ENCODE peak calls at places on chromosome 17, in seven cellular contexts. P, E, M, O, Y, X and T are unnamed samples.

GRCh38 chr17:53629188-53629587 is 193.5 kb upstream of the KIF2B start:
- DNase-seq in P (peak), E (no peak), M (no peak), O (no peak), Y (no peak), X (no peak), T (no peak)

GRCh38 chr17:45318561-45319230 is 1.9 kb upstream of the MAP3K14 start:
- DNase-seq in P (no peak), E (peak), M (no peak), O (no peak), Y (no peak), X (no peak), T (no peak)

GRCh38 chr17:36183001-36183810 is 6.8 kb upstream of the TBC1D3B start:
- DNase-seq in P (peak), E (peak), M (peak), O (peak), Y (peak), X (peak), T (peak)

GRCh38 chr17:38704645-38705522 is at the start of gene MLLT6:
- DNase-seq in P (peak), E (peak), M (peak), O (peak), Y (peak), X (peak), T (peak)

GRCh38 chr17:61402073-61402541 is 2.5 kb downstream of the TBX2 start:
- DNase-seq in P (no peak), E (no peak), M (peak), O (no peak), Y (no peak), X (no peak), T (no peak)

GRCh38 chr17:66689192-66689591 is 145.7 kb upstream of the CACNG5 start:
- DNase-seq in P (no peak), E (no peak), M (no peak), O (no peak), Y (no peak), X (no peak), T (peak)

GRCh38 chr17:79720705-79721295 is 9.9 kb upstream of the ENPP7 start:
- DNase-seq in P (no peak), E (no peak), M (no peak), O (no peak), Y (no peak), X (no peak), T (no peak)

GRCh38 chr17:75084039-75084660 is 3.6 kb upstream of the SLC16A5 start:
- DNase-seq in P (no peak), E (no peak), M (no peak), O (no peak), Y (no peak), X (no peak), T (no peak)

GRCh38 chr17:73630957-73631595 is 13.2 kb downstream of the SDK2 start:
- DNase-seq in P (no peak), E (no peak), M (peak), O (no peak), Y (no peak), X (no peak), T (no peak)

GRCh38 chr17:59786536-59787319 is 79.3 kb downstream of the VMP1 start:
- DNase-seq in P (peak), E (peak), M (no peak), O (peak), Y (no peak), X (no peak), T (no peak)

GRCh38 chr17:35982409-35983191 is 1.3 kb upstream of the CCL16 start:
- DNase-seq in P (no peak), E (no peak), M (no peak), O (no peak), Y (no peak), X (no peak), T (peak)

GRCh38 chr17:72719582-72720493 is 372.6 kb downstream of the SLC39A11 start:
- DNase-seq in P (no peak), E (no peak), M (no peak), O (no peak), Y (no peak), X (no peak), T (no peak)

GRCh38 chr17:70071127-70071526 is 3.9 kb upstream of the KCNJ16 start:
- DNase-seq in P (no peak), E (no peak), M (no peak), O (no peak), Y (no peak), X (no peak), T (no peak)

GRCh38 chr17:27555364-27555763 is 75.6 kb upstream of the LGALS9 start:
- DNase-seq in P (no peak), E (no peak), M (no peak), O (no peak), Y (no peak), X (no peak), T (no peak)

GRCh38 chr17:4711671-4712111 is 1.3 kb downstream of the ARRB2 start:
- DNase-seq in P (no peak), E (no peak), M (no peak), O (no peak), Y (no peak), X (no peak), T (no peak)

GRCh38 chr17:17054636-17055035 is 12.4 kb downstream of the MPRIP start:
- DNase-seq in P (no peak), E (no peak), M (peak), O (no peak), Y (peak), X (no peak), T (no peak)

GRCh38 chr17:59851431-59852375 is 41.0 kb downstream of the TUBD1 start:
- DNase-seq in P (peak), E (no peak), M (no peak), O (no peak), Y (no peak), X (no peak), T (no peak)

GRCh38 chr17:17560167-17560566 is 31.3 kb downstream of the PEMT start:
- DNase-seq in P (no peak), E (no peak), M (no peak), O (no peak), Y (no peak), X (no peak), T (no peak)

GRCh38 chr17:44045493-44045892 is 21.0 kb downstream of the LSM12 start:
- DNase-seq in P (no peak), E (no peak), M (no peak), O (no peak), Y (no peak), X (no peak), T (no peak)

GRCh38 chr17:74780443-74781238 is 4.5 kb upstream of the NAT9 start:
- DNase-seq in P (no peak), E (peak), M (no peak), O (peak), Y (peak), X (no peak), T (no peak)

GRCh38 chr17:20051624-20052023 is 42.5 kb downstream of the SPECC1 start:
- DNase-seq in P (no peak), E (no peak), M (no peak), O (no peak), Y (no peak), X (no peak), T (no peak)

GRCh38 chr17:14803781-14804180 is 461.3 kb downstream of the PMP22 start:
- DNase-seq in P (peak), E (no peak), M (no peak), O (no peak), Y (no peak), X (no peak), T (no peak)

GRCh38 chr17:43427362-43428043 is 28.7 kb downstream of the ARL4D start:
- DNase-seq in P (no peak), E (no peak), M (no peak), O (no peak), Y (no peak), X (no peak), T (no peak)

GRCh38 chr17:50834126-50834785 is 1.1 kb upstream of the WFIKKN2 start:
- DNase-seq in P (no peak), E (no peak), M (no peak), O (no peak), Y (no peak), X (no peak), T (no peak)

GRCh38 chr17:42514867-42515266 is 21.2 kb upstream of the NAGLU start:
- DNase-seq in P (no peak), E (no peak), M (peak), O (no peak), Y (no peak), X (no peak), T (no peak)

GRCh38 chr17:57782051-57782490 is 37.0 kb upstream of the CCDC182 start:
- DNase-seq in P (no peak), E (no peak), M (no peak), O (peak), Y (no peak), X (no peak), T (no peak)

GRCh38 chr17:50344712-50345380 is 1.1 kb upstream of the XYLT2 start:
- DNase-seq in P (no peak), E (no peak), M (no peak), O (no peak), Y (no peak), X (no peak), T (no peak)

GRCh38 chr17:43702636-43703035 is 40.9 kb upstream of the MEOX1 start:
- DNase-seq in P (no peak), E (peak), M (no peak), O (peak), Y (peak), X (no peak), T (no peak)

GRCh38 chr17:78965369-78965982 is 14.2 kb downstream of the LGALS3BP start:
- DNase-seq in P (no peak), E (no peak), M (no peak), O (no peak), Y (no peak), X (no peak), T (no peak)

GRCh38 chr17:44152875-44153274 is 11.1 kb downstream of the HROB start:
- DNase-seq in P (no peak), E (peak), M (no peak), O (no peak), Y (no peak), X (no peak), T (no peak)

GRCh38 chr17:20022701-20023100 is 13.5 kb downstream of the SPECC1 start:
- DNase-seq in P (no peak), E (no peak), M (no peak), O (no peak), Y (no peak), X (no peak), T (no peak)

GRCh38 chr17:34847939-34848338 is 113.3 kb downstream of the CCT6B start:
- DNase-seq in P (no peak), E (no peak), M (no peak), O (no peak), Y (no peak), X (no peak), T (no peak)

GRCh38 chr17:4914009-4914408 is 11.1 kb upstream of the CHRNE start:
- DNase-seq in P (peak), E (no peak), M (no peak), O (no peak), Y (no peak), X (no peak), T (no peak)

GRCh38 chr17:51154176-51154575 is 817 bp downstream of the NME1 start:
- DNase-seq in P (no peak), E (no peak), M (no peak), O (no peak), Y (no peak), X (no peak), T (no peak)

GRCh38 chr17:4806420-4806769 is 557 bp upstream of the PLD2 start:
- DNase-seq in P (no peak), E (no peak), M (no peak), O (peak), Y (peak), X (no peak), T (no peak)

GRCh38 chr17:71180801-71181385 is 939.9 kb upstream of the SOX9 start:
- DNase-seq in P (no peak), E (no peak), M (no peak), O (no peak), Y (no peak), X (peak), T (no peak)

GRCh38 chr17:79224476-79224875 is 149.9 kb downstream of the ENGASE start:
- DNase-seq in P (no peak), E (no peak), M (no peak), O (no peak), Y (no peak), X (no peak), T (no peak)

GRCh38 chr17:44547625-44548297 is 9.5 kb upstream of the FZD2 start:
- DNase-seq in P (no peak), E (no peak), M (no peak), O (peak), Y (peak), X (peak), T (no peak)

GRCh38 chr17:39596543-39597267 is 11.0 kb downstream of the NEUROD2 start:
- DNase-seq in P (no peak), E (no peak), M (no peak), O (no peak), Y (no peak), X (no peak), T (no peak)

GRCh38 chr17:76504117-76504516 is 2.9 kb upstream of the RHBDF2 start:
- DNase-seq in P (no peak), E (no peak), M (no peak), O (no peak), Y (no peak), X (no peak), T (no peak)
- TF ChIP-seq CTCF in P (no peak), E (no peak), M (no peak), O (no peak), Y (no peak), X (no peak), T (no peak)

DNA sequence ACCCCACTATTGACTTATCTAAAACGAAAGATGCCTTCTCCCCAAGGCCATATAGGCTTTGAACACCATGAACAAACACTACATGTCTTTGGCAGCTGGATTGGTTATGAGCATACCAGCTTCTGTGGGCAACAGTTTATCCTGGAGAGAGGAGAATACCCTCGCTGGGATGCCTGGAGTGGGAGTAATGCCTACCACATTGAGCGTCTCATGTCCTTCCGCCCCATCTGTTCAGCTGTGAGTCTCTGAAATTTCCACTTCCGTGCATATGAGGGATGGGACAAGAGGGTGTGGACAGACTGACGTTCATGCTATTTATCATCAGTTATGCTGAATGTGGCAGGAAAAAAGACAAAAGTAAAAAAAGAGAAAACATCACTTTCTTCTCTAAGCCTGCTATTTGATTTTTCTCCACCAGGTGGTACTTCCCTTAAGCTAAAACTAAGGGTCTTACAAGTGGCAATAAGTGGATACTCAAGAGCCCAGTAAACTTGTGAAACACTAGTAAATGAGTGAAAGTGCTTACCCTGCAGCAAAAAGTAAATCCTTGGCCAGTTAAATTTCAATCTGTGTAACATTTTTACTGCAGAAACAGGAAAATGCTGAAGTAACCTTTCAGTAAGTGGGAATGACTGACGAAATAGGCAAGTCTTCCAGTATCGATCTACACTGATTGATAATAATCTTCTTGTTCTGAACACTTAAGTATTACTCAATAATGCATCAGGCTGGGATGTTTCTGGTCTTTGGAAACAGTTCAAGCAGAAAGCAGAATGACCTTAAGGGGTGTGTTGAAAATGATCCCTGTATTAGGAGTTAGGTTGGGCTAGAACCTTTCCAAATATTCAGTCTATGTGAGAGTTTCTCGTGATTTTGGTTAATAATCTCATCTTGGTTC is 5.6 kb downstream of the CRYBA1 start:
- DNase-seq in P (peak), E (peak), M (no peak), O (peak), Y (no peak), X (no peak), T (no peak)
- TF ChIP-seq CTCF in P (peak), E (no peak), M (peak), O (peak), Y (peak), X (peak), T (peak)

GRCh38 chr17:1975573-1975972 is 49.6 kb downstream of the RTN4RL1 start:
- DNase-seq in P (no peak), E (no peak), M (no peak), O (no peak), Y (no peak), X (no peak), T (no peak)

GRCh38 chr17:1976000-1976682 is 49.0 kb downstream of the RTN4RL1 start:
- DNase-seq in P (no peak), E (no peak), M (no peak), O (no peak), Y (no peak), X (no peak), T (no peak)

GRCh38 chr17:1969712-1970111 is 55.4 kb downstream of the RTN4RL1 start:
- DNase-seq in P (no peak), E (no peak), M (no peak), O (no peak), Y (no peak), X (no peak), T (no peak)

GRCh38 chr17:1970843-1971384 is 54.2 kb downstream of the RTN4RL1 start:
- DNase-seq in P (no peak), E (no peak), M (no peak), O (no peak), Y (no peak), X (no peak), T (no peak)

GRCh38 chr17:1972429-1973160 is 52.5 kb downstream of the RTN4RL1 start:
- DNase-seq in P (no peak), E (no peak), M (peak), O (no peak), Y (no peak), X (no peak), T (no peak)
- TF ChIP-seq CTCF in P (no peak), E (no peak), M (peak), O (no peak), Y (no peak), X (no peak), T (no peak)

GRCh38 chr17:47209499-47209898 is 351 bp downstream of the MYL4 start:
- DNase-seq in P (no peak), E (no peak), M (no peak), O (no peak), Y (no peak), X (no peak), T (no peak)
- TF ChIP-seq CTCF in P (no peak), E (no peak), M (no peak), O (no peak), Y (no peak), X (no peak), T (no peak)

GRCh38 chr17:48012151-48012520 is 25.5 kb downstream of the COPZ2 start:
- DNase-seq in P (no peak), E (no peak), M (peak), O (peak), Y (peak), X (peak), T (no peak)
- TF ChIP-seq CTCF in P (no peak), E (no peak), M (no peak), O (no peak), Y (no peak), X (no peak), T (peak)

GRCh38 chr17:77892469-77893143 is 65.9 kb upstream of the TNRC6C start:
- DNase-seq in P (no peak), E (no peak), M (peak), O (peak), Y (peak), X (peak), T (no peak)
- TF ChIP-seq CTCF in P (peak), E (no peak), M (peak), O (peak), Y (peak), X (peak), T (peak)

GRCh38 chr17:76793775-76794174 is 55.9 kb downstream of the MFSD11 start:
- DNase-seq in P (peak), E (no peak), M (no peak), O (peak), Y (no peak), X (no peak), T (no peak)
- TF ChIP-seq CTCF in P (peak), E (no peak), M (no peak), O (peak), Y (no peak), X (no peak), T (peak)

GRCh38 chr17:8665681-8666080 is 35.2 kb upstream of the MYH10 start:
- DNase-seq in P (no peak), E (no peak), M (no peak), O (no peak), Y (no peak), X (no peak), T (no peak)

GRCh38 chr17:8672326-8672725 is 41.8 kb upstream of the MYH10 start:
- DNase-seq in P (no peak), E (no peak), M (no peak), O (no peak), Y (no peak), X (no peak), T (no peak)

GRCh38 chr17:8664426-8665105 is 34.0 kb upstream of the MYH10 start:
- DNase-seq in P (no peak), E (no peak), M (no peak), O (no peak), Y (no peak), X (no peak), T (no peak)

GRCh38 chr17:8670486-8670885 is 40.0 kb upstream of the MYH10 start:
- DNase-seq in P (peak), E (no peak), M (no peak), O (no peak), Y (no peak), X (no peak), T (no peak)

DNA sequence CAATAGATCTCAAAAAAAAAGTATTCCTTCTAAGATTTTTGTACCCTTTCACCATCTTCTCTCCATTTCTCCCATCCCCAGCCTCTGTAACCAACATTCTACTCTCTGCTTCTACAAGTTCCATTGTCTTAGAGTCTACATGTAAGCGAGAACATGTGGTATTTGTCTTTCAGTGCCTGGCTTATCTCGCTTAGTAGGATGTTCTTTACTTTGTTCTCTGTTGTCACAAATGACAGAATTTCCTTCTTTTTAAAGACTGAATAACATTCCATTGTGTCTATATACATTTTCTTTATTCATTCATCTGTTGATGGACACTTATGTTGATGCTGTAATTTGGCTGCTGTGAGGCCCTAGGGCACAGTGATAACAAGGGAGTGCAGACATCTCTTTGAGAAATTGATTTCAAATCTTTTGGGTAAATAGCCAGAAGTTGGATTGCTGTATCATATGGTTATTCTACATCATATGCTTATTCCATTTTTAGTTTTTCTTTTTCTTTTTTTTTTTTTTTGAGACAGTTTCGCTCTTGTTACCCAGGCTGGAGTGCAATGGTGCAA is 37.7 kb upstream of the MYH10 start:
- DNase-seq in P (no peak), E (no peak), M (no peak), O (no peak), Y (no peak), X (no peak), T (no peak)
- TF ChIP-seq CTCF in P (no peak), E (no peak), M (no peak), O (no peak), Y (no peak), X (no peak), T (no peak)

GRCh38 chr17:64081802-64082799 is 47.8 kb downstream of the ERN1 start:
- DNase-seq in P (peak), E (peak), M (no peak), O (no peak), Y (no peak), X (no peak), T (no peak)
- TF ChIP-seq CTCF in P (no peak), E (no peak), M (peak), O (no peak), Y (no peak), X (no peak), T (peak)